ENCODE peak calls at places on chromosome 4, in six cellular contexts. K, B, N, H, M and Q are unnamed samples.

GRCh38 chr4:118751634-118752293 is 66.6 kb downstream of the METTL14 start:
- DNase-seq in B (no peak), K (peak), H (no peak), M (no peak), N (no peak), Q (no peak)

GRCh38 chr4:112585977-112586736 is 50.6 kb downstream of the ZGRF1 start:
- DNase-seq in M (no peak), H (no peak), K (no peak), N (no peak), B (no peak), Q (no peak)

GRCh38 chr4:3332498-3332897 is 39.7 kb downstream of the RGS12 start:
- DNase-seq in N (no peak), H (no peak), M (no peak), K (no peak), B (no peak), Q (no peak)

GRCh38 chr4:152900395-152900794 is 35.7 kb upstream of the FHDC1 start:
- DNase-seq in M (no peak), B (no peak), N (no peak), H (no peak), K (no peak), Q (no peak)

GRCh38 chr4:120995611-120996010 is 73.1 kb upstream of the PRDM5 start:
- DNase-seq in N (no peak), B (no peak), M (no peak), K (no peak), H (no peak), Q (no peak)

GRCh38 chr4:105978684-105979296 is 83.5 kb downstream of the NPNT start:
- DNase-seq in M (no peak), B (no peak), N (no peak), H (no peak), K (peak), Q (no peak)

GRCh38 chr4:102627831-102628523 is 126.8 kb downstream of the NFKB1 start:
- DNase-seq in M (no peak), H (no peak), B (no peak), K (peak), N (no peak), Q (no peak)

GRCh38 chr4:67765928-67766327 is 11.7 kb upstream of the GNRHR start:
- DNase-seq in K (peak), M (no peak), N (no peak), H (no peak), B (no peak), Q (no peak)

GRCh38 chr4:3168029-3168428 is 80.9 kb upstream of the MSANTD1 start:
- DNase-seq in K (peak), N (no peak), H (no peak), M (no peak), B (no peak), Q (no peak)

GRCh38 chr4:76210502-76210901 is 3.1 kb downstream of the SCARB2 start:
- DNase-seq in M (no peak), N (no peak), K (peak), B (no peak), H (no peak), Q (no peak)

GRCh38 chr4:153788419-153789276 is at the start of gene SFRP2:
- DNase-seq in B (no peak), H (no peak), N (no peak), M (peak), K (no peak), Q (no peak)

GRCh38 chr4:95552942-95553550 is 4.3 kb upstream of the UNC5C start:
- DNase-seq in K (no peak), H (no peak), N (no peak), B (no peak), M (no peak), Q (no peak)

GRCh38 chr4:164252286-164252685 is 501.6 kb upstream of the SMIM31 start:
- DNase-seq in M (peak), B (no peak), H (no peak), N (no peak), K (no peak), Q (no peak)

GRCh38 chr4:185708348-185708747 is 103.6 kb downstream of the SORBS2 start:
- DNase-seq in K (peak), N (no peak), M (no peak), H (no peak), B (no peak), Q (no peak)

GRCh38 chr4:7819446-7819845 is 120.2 kb downstream of the AFAP1 start:
- DNase-seq in K (no peak), B (no peak), N (no peak), H (no peak), M (no peak), Q (no peak)

GRCh38 chr4:136319789-136320470 is 1212.4 kb downstream of the PCDH18 start:
- DNase-seq in H (no peak), B (no peak), N (no peak), K (peak), M (no peak), Q (no peak)

GRCh38 chr4:168942985-168943384 is 67.1 kb downstream of the CBR4 start:
- DNase-seq in M (peak), N (no peak), B (no peak), K (peak), H (no peak), Q (no peak)